ENCODE peak calls at places on chromosomes 12 and 14, in seven cellular contexts. B, Q, W, S, X, C and R are unnamed samples.

GRCh38 chr12:58041441-58041840 is 100.1 kb downstream of the ATP23 start:
- DNase-seq in B (no peak), Q (no peak), W (no peak), S (no peak), X (no peak), C (no peak), R (no peak)

GRCh38 chr14:104567141-104567956 is 12.2 kb upstream of the C14orf180 start:
- DNase-seq in B (no peak), Q (no peak), W (no peak), S (no peak), X (no peak), C (no peak), R (no peak)

GRCh38 chr12:76144253-76144564 is 59.7 kb upstream of the NAP1L1 start:
- DNase-seq in B (peak), Q (no peak), W (no peak), S (no peak), X (no peak), C (no peak), R (peak)

GRCh38 chr14:33363687-33364086 is 425.0 kb downstream of the NPAS3 start:
- DNase-seq in B (no peak), Q (no peak), W (no peak), S (no peak), X (no peak), C (no peak), R (peak)

GRCh38 chr12:18546399-18546798 is 191.4 kb downstream of the PLCZ1 start:
- DNase-seq in B (no peak), Q (no peak), W (no peak), S (no peak), X (no peak), C (no peak), R (peak)

GRCh38 chr14:81471062-81471461 is 62.6 kb downstream of the SEL1L start:
- DNase-seq in B (no peak), Q (no peak), W (no peak), S (no peak), X (no peak), C (no peak), R (no peak)

GRCh38 chr12:109580684-109581333 is 7.2 kb downstream of the MVK start:
- DNase-seq in B (no peak), Q (no peak), W (no peak), S (no peak), X (no peak), C (no peak), R (no peak)

GRCh38 chr12:128418944-128419343 is 152.0 kb downstream of the TMEM132C start:
- DNase-seq in B (no peak), Q (no peak), W (no peak), S (no peak), X (no peak), C (no peak), R (no peak)

GRCh38 chr12:53532026-53532425 is 24.7 kb upstream of the NPFF start:
- DNase-seq in B (no peak), Q (no peak), W (no peak), S (no peak), X (no peak), C (no peak), R (no peak)

GRCh38 chr14:68951051-68951797 is 27.9 kb downstream of the ACTN1 start:
- DNase-seq in B (peak), Q (peak), W (peak), S (peak), X (peak), C (peak), R (peak)

GRCh38 chr12:120012067-120012621 is 23.1 kb downstream of the BICDL1 start:
- DNase-seq in B (no peak), Q (no peak), W (no peak), S (no peak), X (no peak), C (no peak), R (peak)

GRCh38 chr14:68283378-68284123 is 464.0 kb downstream of the RAD51B start:
- DNase-seq in B (peak), Q (peak), W (peak), S (no peak), X (peak), C (no peak), R (no peak)

GRCh38 chr14:23610090-23610814 is 25.9 kb upstream of the DHRS2 start:
- DNase-seq in B (no peak), Q (no peak), W (no peak), S (no peak), X (no peak), C (no peak), R (no peak)

GRCh38 chr12:26700430-26700829 is 132.6 kb downstream of the ITPR2 start:
- DNase-seq in B (no peak), Q (no peak), W (no peak), S (no peak), X (no peak), C (no peak), R (no peak)

GRCh38 chr12:26704214-26704613 is 128.8 kb downstream of the ITPR2 start:
- DNase-seq in B (no peak), Q (no peak), W (no peak), S (no peak), X (no peak), C (no peak), R (no peak)

GRCh38 chr12:26699237-26699636 is 133.8 kb downstream of the ITPR2 start:
- DNase-seq in B (no peak), Q (no peak), W (no peak), S (no peak), X (no peak), C (no peak), R (peak)

GRCh38 chr12:26701604-26702215 is 131.3 kb downstream of the ITPR2 start:
- DNase-seq in B (no peak), Q (no peak), W (no peak), S (no peak), X (no peak), C (no peak), R (no peak)

GRCh38 chr12:26704684-26705475 is 128.1 kb downstream of the ITPR2 start:
- DNase-seq in B (no peak), Q (no peak), W (no peak), S (no peak), X (no peak), C (no peak), R (no peak)
- H3K27ac ChIP-seq in B (no peak), Q (no peak), W (no peak), S (no peak), X (no peak), C (peak), R (peak)

DNA sequence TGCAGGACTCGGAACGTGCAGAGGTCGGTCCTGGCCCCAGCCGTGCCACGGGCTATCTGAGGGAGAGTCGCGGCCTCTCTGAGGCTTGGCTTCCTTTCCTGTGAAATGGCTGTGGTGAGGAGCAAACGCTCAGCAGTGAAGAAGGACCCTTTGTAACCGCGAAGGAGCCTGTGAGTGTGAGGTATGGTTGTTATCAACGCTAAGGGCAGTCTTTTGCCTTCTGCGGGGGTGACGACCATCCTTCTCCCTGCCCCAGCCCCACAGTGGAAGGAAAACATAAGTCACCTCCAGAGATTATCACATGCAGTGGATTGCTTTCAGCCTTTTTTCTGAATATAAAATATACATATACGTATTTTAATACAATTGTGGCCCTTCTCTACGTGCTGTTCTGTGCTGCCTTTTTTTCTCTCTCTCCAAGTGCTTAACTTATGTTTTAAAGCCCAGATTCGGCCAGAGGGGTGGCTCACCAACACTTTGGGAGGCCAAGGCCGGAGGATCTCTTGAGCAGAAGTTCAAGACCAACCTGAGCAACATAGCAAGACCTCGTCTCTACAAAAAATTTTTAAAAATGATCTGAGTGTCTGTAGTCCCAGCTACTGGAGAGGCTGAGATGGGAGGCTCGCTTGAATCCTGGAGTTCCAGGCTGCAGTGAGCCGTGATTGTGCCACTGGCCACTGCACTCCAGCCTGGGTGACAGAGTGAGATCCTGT is 17.4 kb downstream of the TAMALIN start:
- DNase-seq in B (no peak), Q (no peak), W (no peak), S (no peak), X (no peak), C (no peak), R (no peak)
- TF ChIP-seq CTCF in B (no peak), Q (peak), W (no peak), S (peak), X (no peak), C (no peak), R (no peak)

GRCh38 chr12:6462234-6462995 is 8.1 kb downstream of the VAMP1 start:
- DNase-seq in B (no peak), Q (no peak), W (no peak), S (no peak), X (no peak), C (no peak), R (no peak)
- H3K4me3 ChIP-seq in B (no peak), Q (peak), W (no peak), S (no peak), X (no peak), C (no peak), R (no peak)

DNA sequence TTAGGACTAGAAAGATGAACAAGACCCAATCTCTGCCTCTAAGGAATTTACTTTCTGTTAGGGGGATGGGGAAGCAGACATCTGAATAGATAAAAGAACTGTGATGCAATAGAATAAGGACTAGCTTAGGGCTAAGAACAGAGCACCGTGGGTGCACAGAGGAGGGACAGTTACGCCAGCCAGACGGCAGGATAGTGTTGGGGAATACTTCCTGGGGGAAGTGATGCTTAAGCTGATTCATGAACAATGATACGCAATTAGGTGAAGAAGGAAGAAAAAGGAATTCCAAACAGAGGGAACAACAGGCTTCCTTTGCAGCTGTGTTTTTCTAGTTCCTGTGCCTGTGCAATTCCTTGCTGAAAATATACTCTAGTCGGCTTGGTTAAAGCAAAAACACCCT is 501.1 kb downstream of the APAF1 start:
- DNase-seq in B (no peak), Q (no peak), W (no peak), S (no peak), X (no peak), C (no peak), R (no peak)
- H3K27ac ChIP-seq in B (no peak), Q (no peak), W (no peak), S (no peak), X (no peak), C (no peak), R (no peak)

GRCh38 chr14:99251721-99252120 is 20.3 kb downstream of the BCL11B start:
- DNase-seq in B (no peak), Q (no peak), W (no peak), S (no peak), X (no peak), C (no peak), R (no peak)
- TF ChIP-seq CTCF in B (no peak), Q (no peak), W (no peak), S (no peak), X (no peak), C (no peak), R (no peak)

GRCh38 chr14:75433631-75434556 is 6.1 kb downstream of the JDP2 start:
- DNase-seq in B (no peak), Q (no peak), W (no peak), S (no peak), X (no peak), C (no peak), R (no peak)
- H3K4me3 ChIP-seq in B (no peak), Q (no peak), W (no peak), S (no peak), X (no peak), C (no peak), R (no peak)

GRCh38 chr12:124130717-124131670 is 158.0 kb downstream of the ZNF664 start:
- DNase-seq in B (peak), Q (no peak), W (no peak), S (no peak), X (no peak), C (no peak), R (no peak)

GRCh38 chr12:124125472-124125871 is 152.5 kb downstream of the ZNF664 start:
- DNase-seq in B (no peak), Q (no peak), W (no peak), S (no peak), X (no peak), C (no peak), R (no peak)

GRCh38 chr12:124131671-124132058 is 158.7 kb downstream of the ZNF664 start:
- DNase-seq in B (no peak), Q (no peak), W (no peak), S (no peak), X (no peak), C (no peak), R (no peak)

GRCh38 chr12:124126950-124127349 is 153.9 kb downstream of the ZNF664 start:
- DNase-seq in B (no peak), Q (no peak), W (no peak), S (no peak), X (no peak), C (no peak), R (no peak)

GRCh38 chr12:124129132-124129531 is 156.1 kb downstream of the ZNF664 start:
- DNase-seq in B (no peak), Q (no peak), W (no peak), S (no peak), X (no peak), C (no peak), R (no peak)
- H3K27ac ChIP-seq in B (no peak), Q (no peak), W (no peak), S (no peak), X (no peak), C (no peak), R (no peak)

DNA sequence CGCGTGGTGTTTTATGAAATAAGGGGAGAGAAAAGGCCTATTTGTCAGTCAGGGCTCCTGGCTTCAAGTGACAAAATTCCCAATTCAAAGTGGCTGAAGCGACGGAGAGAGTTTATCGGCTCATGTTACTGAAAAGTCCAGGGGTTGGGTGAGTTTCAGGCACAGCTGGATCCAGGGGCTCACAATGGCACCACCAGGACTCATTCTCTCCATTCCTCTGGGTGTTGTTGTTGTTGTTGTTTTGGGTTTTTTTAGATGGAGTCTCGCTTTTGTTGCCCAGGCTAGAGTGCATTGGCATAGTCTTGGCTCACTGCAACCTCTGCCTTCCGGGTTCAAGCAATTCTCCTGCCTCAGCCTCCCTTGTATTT is 119.4 kb downstream of the SCARB1 start:
- DNase-seq in B (no peak), Q (no peak), W (no peak), S (no peak), X (no peak), C (no peak), R (no peak)
- TF ChIP-seq CTCF in B (no peak), Q (no peak), W (no peak), S (no peak), X (no peak), C (no peak), R (no peak)

DNA sequence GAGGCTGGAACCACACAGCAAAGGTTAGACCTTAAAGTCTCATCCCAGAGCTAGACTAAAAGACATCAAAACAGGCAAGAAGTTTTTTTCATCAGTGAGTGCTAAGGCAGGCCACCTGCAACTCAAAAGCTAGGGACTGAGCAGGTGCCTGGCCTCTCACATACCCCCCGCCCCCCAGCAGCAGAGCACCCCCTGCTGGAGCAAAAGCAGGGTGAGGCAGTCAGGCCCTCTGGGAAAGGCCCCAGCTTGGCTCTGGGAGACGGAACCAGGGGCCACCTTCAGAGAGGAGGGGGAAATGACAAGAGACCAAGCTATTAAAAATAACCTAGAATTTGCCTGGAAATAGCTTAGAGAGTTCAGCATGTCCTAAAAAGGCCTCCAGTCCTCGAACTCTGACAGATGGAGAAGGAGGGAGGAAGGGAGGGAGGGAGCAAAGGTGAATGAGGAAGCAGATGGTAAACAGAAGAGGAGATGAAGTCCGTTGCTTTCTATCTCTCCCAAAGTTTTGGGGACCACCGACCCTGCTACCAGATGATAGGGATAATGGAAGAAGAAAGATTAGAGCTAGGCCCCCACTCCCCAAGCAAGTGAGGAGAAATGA is 1.8 kb downstream of the ITGA7 start:
- DNase-seq in B (no peak), Q (no peak), W (peak), S (no peak), X (peak), C (no peak), R (no peak)
- H3K4me3 ChIP-seq in B (peak), Q (peak), W (peak), S (peak), X (peak), C (peak), R (no peak)